ENCODE peak calls at places on chromosomes 16 and 17, in ten cellular contexts. One of them, this sample, is unnamed.

GRCh38 chr17:1471490-1471889 is 15.5 kb upstream of the CRK start:
- DNase-seq in mammary epithelial cell: no peak
- DNase-seq in left cardiac atrium: peak; percentile 16
- DNase-seq in NCI-H774: no peak
- DNase-seq in astrocyte of the spinal cord: no peak
- DNase-seq in activated T-cell treated with anti-CD3 and anti-CD28 coated beads, Interleukin-2, amount 50 U/mL, for 4 hours: no peak
- DNase-seq in transverse colon: no peak
- DNase-seq in cerebellum: no peak
- DNase-seq in amniotic epithelial cell: no peak
- DNase-seq in body of pancreas: no peak
- DNase-seq in this sample: no peak

GRCh38 chr16:49466881-49467280 is 93.3 kb downstream of the C16orf78 start:
- DNase-seq in mammary epithelial cell: no peak
- DNase-seq in left cardiac atrium: no peak
- DNase-seq in NCI-H774: no peak
- DNase-seq in astrocyte of the spinal cord: no peak
- DNase-seq in activated T-cell treated with anti-CD3 and anti-CD28 coated beads, Interleukin-2, amount 50 U/mL, for 4 hours: no peak
- DNase-seq in transverse colon: no peak
- DNase-seq in cerebellum: no peak
- DNase-seq in amniotic epithelial cell: no peak
- DNase-seq in body of pancreas: no peak
- DNase-seq in this sample: no peak

GRCh38 chr16:28837672-28838557 is 8.2 kb downstream of the TUFM start:
- DNase-seq in mammary epithelial cell: no peak
- DNase-seq in left cardiac atrium: no peak
- DNase-seq in NCI-H774: no peak
- DNase-seq in astrocyte of the spinal cord: no peak
- DNase-seq in activated T-cell treated with anti-CD3 and anti-CD28 coated beads, Interleukin-2, amount 50 U/mL, for 4 hours: no peak
- DNase-seq in transverse colon: no peak
- DNase-seq in cerebellum: no peak
- DNase-seq in amniotic epithelial cell: no peak
- DNase-seq in body of pancreas: no peak
- DNase-seq in this sample: no peak

GRCh38 chr17:27878776-27879562 is 14.2 kb downstream of the LYRM9 start:
- DNase-seq in mammary epithelial cell: no peak
- DNase-seq in left cardiac atrium: no peak
- DNase-seq in NCI-H774: no peak
- DNase-seq in astrocyte of the spinal cord: no peak
- DNase-seq in activated T-cell treated with anti-CD3 and anti-CD28 coated beads, Interleukin-2, amount 50 U/mL, for 4 hours: no peak
- DNase-seq in transverse colon: no peak
- DNase-seq in cerebellum: no peak
- DNase-seq in amniotic epithelial cell: no peak
- DNase-seq in body of pancreas: no peak
- DNase-seq in this sample: no peak

GRCh38 chr16:81901483-81901882 is 109.8 kb downstream of the SDR42E1 start:
- DNase-seq in mammary epithelial cell: no peak
- DNase-seq in left cardiac atrium: no peak
- DNase-seq in NCI-H774: no peak
- DNase-seq in astrocyte of the spinal cord: peak; percentile 46
- DNase-seq in activated T-cell treated with anti-CD3 and anti-CD28 coated beads, Interleukin-2, amount 50 U/mL, for 4 hours: no peak
- DNase-seq in transverse colon: no peak
- DNase-seq in cerebellum: no peak
- DNase-seq in amniotic epithelial cell: no peak
- DNase-seq in body of pancreas: no peak
- DNase-seq in this sample: no peak

GRCh38 chr16:84356176-84356575 is 12.2 kb upstream of the ATP2C2 start:
- DNase-seq in mammary epithelial cell: no peak
- DNase-seq in left cardiac atrium: no peak
- DNase-seq in NCI-H774: no peak
- DNase-seq in astrocyte of the spinal cord: no peak
- DNase-seq in activated T-cell treated with anti-CD3 and anti-CD28 coated beads, Interleukin-2, amount 50 U/mL, for 4 hours: no peak
- DNase-seq in transverse colon: no peak
- DNase-seq in cerebellum: no peak
- DNase-seq in amniotic epithelial cell: no peak
- DNase-seq in body of pancreas: no peak
- DNase-seq in this sample: no peak

GRCh38 chr16:13997933-13998332 is 73.2 kb upstream of the MRTFB start:
- DNase-seq in mammary epithelial cell: peak; percentile 16
- DNase-seq in left cardiac atrium: no peak
- DNase-seq in NCI-H774: peak; percentile 68
- DNase-seq in astrocyte of the spinal cord: no peak
- DNase-seq in activated T-cell treated with anti-CD3 and anti-CD28 coated beads, Interleukin-2, amount 50 U/mL, for 4 hours: no peak
- DNase-seq in transverse colon: peak; percentile 18
- DNase-seq in cerebellum: no peak
- DNase-seq in amniotic epithelial cell: no peak
- DNase-seq in body of pancreas: peak; percentile 27
- DNase-seq in this sample: no peak

GRCh38 chr17:50905460-50905803 is 39.3 kb upstream of the TOB1 start:
- DNase-seq in mammary epithelial cell: no peak
- DNase-seq in left cardiac atrium: no peak
- DNase-seq in NCI-H774: peak; percentile 31
- DNase-seq in astrocyte of the spinal cord: no peak
- DNase-seq in activated T-cell treated with anti-CD3 and anti-CD28 coated beads, Interleukin-2, amount 50 U/mL, for 4 hours: no peak
- DNase-seq in transverse colon: no peak
- DNase-seq in cerebellum: no peak
- DNase-seq in amniotic epithelial cell: no peak
- DNase-seq in body of pancreas: peak; percentile 94
- DNase-seq in this sample: no peak